ENCODE peak calls at places on chromosomes 1 and 21, in seven cellular contexts. One of them, this sample, is unnamed. For H3K27me3 and H3K9me3, the result is how much of the 10 kb centered on the place peaks cover.

GRCh38 chr1:202639500-202639899 is 70.8 kb downstream of the SYT2 start:
- DNase-seq in psoas muscle: no peak
- DNase-seq in adrenal gland: no peak
- DNase-seq in colonic mucosa: no peak
- DNase-seq in small intestine: no peak
- DNase-seq in SJCRH30: no peak
- DNase-seq in neural progenitor cell: peak
- DNase-seq in this sample: no peak

GRCh38 chr1:203147376-203147775 is 19.9 kb downstream of the ADORA1 start:
- DNase-seq in psoas muscle: no peak
- DNase-seq in adrenal gland: no peak
- DNase-seq in colonic mucosa: no peak
- DNase-seq in small intestine: no peak
- DNase-seq in SJCRH30: no peak
- DNase-seq in neural progenitor cell: no peak
- DNase-seq in this sample: no peak

GRCh38 chr1:101284021-101284420 is 47.2 kb downstream of the S1PR1 start:
- DNase-seq in psoas muscle: no peak
- DNase-seq in adrenal gland: no peak
- DNase-seq in colonic mucosa: no peak
- DNase-seq in small intestine: no peak
- DNase-seq in SJCRH30: no peak
- DNase-seq in neural progenitor cell: peak
- DNase-seq in this sample: peak

GRCh38 chr1:207808911-207809555 is 57.2 kb downstream of the CD46 start:
- DNase-seq in psoas muscle: no peak
- DNase-seq in adrenal gland: peak
- DNase-seq in colonic mucosa: no peak
- DNase-seq in small intestine: no peak
- DNase-seq in SJCRH30: no peak
- DNase-seq in neural progenitor cell: no peak
- DNase-seq in this sample: no peak

GRCh38 chr1:203985044-203985443 is 87.9 kb upstream of the SOX13 start:
- DNase-seq in psoas muscle: no peak
- DNase-seq in adrenal gland: no peak
- DNase-seq in colonic mucosa: no peak
- DNase-seq in small intestine: no peak
- DNase-seq in SJCRH30: peak
- DNase-seq in neural progenitor cell: peak
- DNase-seq in this sample: no peak

GRCh38 chr1:5495596-5496410 is 496.4 kb downstream of the NPHP4 start:
- DNase-seq in psoas muscle: no peak
- DNase-seq in adrenal gland: no peak
- DNase-seq in colonic mucosa: no peak
- DNase-seq in small intestine: no peak
- DNase-seq in SJCRH30: no peak
- DNase-seq in neural progenitor cell: no peak
- DNase-seq in this sample: no peak

GRCh38 chr1:30806381-30807317 is 49.1 kb upstream of the LAPTM5 start:
- DNase-seq in psoas muscle: no peak
- DNase-seq in adrenal gland: peak
- DNase-seq in colonic mucosa: no peak
- DNase-seq in small intestine: no peak
- DNase-seq in SJCRH30: no peak
- DNase-seq in neural progenitor cell: no peak
- DNase-seq in this sample: no peak

GRCh38 chr21:38985423-38986378 is 180.0 kb downstream of the ETS2 start:
- DNase-seq in psoas muscle: peak
- DNase-seq in adrenal gland: peak
- DNase-seq in colonic mucosa: peak
- DNase-seq in small intestine: no peak
- DNase-seq in SJCRH30: peak
- DNase-seq in neural progenitor cell: no peak
- DNase-seq in this sample: no peak

GRCh38 chr1:167704767-167705166 is 17.0 kb upstream of the MPZL1 start:
- DNase-seq in psoas muscle: no peak
- DNase-seq in adrenal gland: no peak
- DNase-seq in colonic mucosa: no peak
- DNase-seq in small intestine: no peak
- DNase-seq in SJCRH30: no peak
- DNase-seq in neural progenitor cell: no peak
- DNase-seq in this sample: no peak

GRCh38 chr1:40045182-40045581 is 4.7 kb downstream of the CAP1 start:
- DNase-seq in psoas muscle: no peak
- DNase-seq in adrenal gland: no peak
- DNase-seq in colonic mucosa: no peak
- DNase-seq in small intestine: no peak
- DNase-seq in SJCRH30: no peak
- DNase-seq in neural progenitor cell: no peak
- DNase-seq in this sample: no peak

GRCh38 chr1:3987669-3988235 is 87.7 kb upstream of the C1orf174 start:
- DNase-seq in psoas muscle: no peak
- DNase-seq in adrenal gland: no peak
- DNase-seq in colonic mucosa: no peak
- DNase-seq in small intestine: no peak
- DNase-seq in SJCRH30: no peak
- DNase-seq in neural progenitor cell: no peak
- DNase-seq in this sample: no peak

GRCh38 chr1:154749078-154749760 is 120.9 kb downstream of the KCNN3 start:
- DNase-seq in psoas muscle: no peak
- DNase-seq in adrenal gland: no peak
- DNase-seq in colonic mucosa: no peak
- DNase-seq in small intestine: peak
- DNase-seq in SJCRH30: no peak
- DNase-seq in neural progenitor cell: no peak
- DNase-seq in this sample: no peak

GRCh38 chr1:193125369-193125768 is 3.5 kb downstream of the CDC73 start:
- DNase-seq in psoas muscle: no peak
- DNase-seq in adrenal gland: no peak
- DNase-seq in colonic mucosa: no peak
- DNase-seq in small intestine: no peak
- DNase-seq in SJCRH30: no peak
- DNase-seq in neural progenitor cell: no peak
- DNase-seq in this sample: no peak

GRCh38 chr1:193120604-193121166 is 1.1 kb upstream of the CDC73 start:
- DNase-seq in psoas muscle: no peak
- DNase-seq in adrenal gland: no peak
- DNase-seq in colonic mucosa: no peak
- DNase-seq in small intestine: no peak
- DNase-seq in SJCRH30: no peak
- DNase-seq in neural progenitor cell: no peak
- DNase-seq in this sample: no peak

GRCh38 chr1:193121616-193122593 is at the start of gene CDC73:
- DNase-seq in psoas muscle: peak
- DNase-seq in adrenal gland: peak
- DNase-seq in colonic mucosa: peak
- DNase-seq in small intestine: peak
- DNase-seq in SJCRH30: peak
- DNase-seq in neural progenitor cell: peak
- DNase-seq in this sample: peak

GRCh38 chr1:193118803-193119730 is 2.8 kb upstream of the CDC73 start:
- DNase-seq in psoas muscle: no peak
- DNase-seq in adrenal gland: no peak
- DNase-seq in colonic mucosa: no peak
- DNase-seq in small intestine: peak
- DNase-seq in SJCRH30: no peak
- DNase-seq in neural progenitor cell: no peak
- DNase-seq in this sample: no peak

DNA sequence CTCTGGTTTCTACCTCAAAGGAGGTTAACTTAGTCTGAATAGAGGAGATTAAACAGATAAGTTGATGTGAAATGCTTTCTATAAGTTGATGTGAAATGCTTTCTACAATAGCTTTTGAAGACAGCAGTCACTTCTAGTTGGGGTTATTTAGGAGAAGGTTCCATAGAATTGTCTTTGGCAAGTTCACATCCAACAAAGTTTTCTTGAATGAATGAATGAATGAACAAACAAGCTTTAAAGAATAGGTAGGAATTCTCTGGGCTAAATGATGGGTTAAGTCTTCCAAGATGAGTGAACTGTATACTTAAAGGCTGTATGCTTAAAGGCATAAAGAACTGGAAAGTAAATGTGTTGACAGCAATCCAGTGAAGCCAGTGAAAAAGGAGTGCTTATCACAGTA is 1.9 kb downstream of the CDC73 start:
- DNase-seq in psoas muscle: no peak
- DNase-seq in adrenal gland: no peak
- DNase-seq in colonic mucosa: no peak
- DNase-seq in small intestine: no peak
- DNase-seq in SJCRH30: no peak
- DNase-seq in neural progenitor cell: no peak
- DNase-seq in this sample: no peak
- H3K27ac ChIP-seq in psoas muscle: no peak
- H3K27ac ChIP-seq in adrenal gland: no peak
- H3K27ac ChIP-seq in colonic mucosa: no peak
- H3K27ac ChIP-seq in small intestine: no peak
- H3K27ac ChIP-seq in SJCRH30: no peak
- H3K27ac ChIP-seq in neural progenitor cell: no peak
- H3K27ac ChIP-seq in this sample: no peak

DNA sequence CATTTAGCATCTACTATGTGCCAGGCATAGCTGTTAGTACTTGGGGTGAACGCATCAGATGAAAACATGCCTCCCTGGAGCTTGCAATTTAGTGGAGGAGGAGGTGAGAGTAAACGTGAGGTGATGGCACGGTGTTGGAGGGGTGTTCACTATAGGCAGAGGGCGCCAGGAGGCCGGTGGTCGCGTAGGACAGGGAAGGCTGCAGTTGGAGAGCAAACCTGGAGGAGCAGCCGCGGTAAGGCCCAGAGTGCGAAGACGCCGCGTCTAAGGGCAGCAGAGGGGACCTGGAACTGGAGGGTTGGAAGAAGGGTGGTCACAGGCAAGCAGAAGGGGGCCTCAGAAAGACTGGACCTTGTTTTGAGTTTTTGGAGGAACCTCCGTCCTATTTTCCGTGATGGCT is 30.2 kb upstream of the TRIM17 start:
- DNase-seq in psoas muscle: no peak
- DNase-seq in adrenal gland: no peak
- DNase-seq in colonic mucosa: no peak
- DNase-seq in small intestine: no peak
- DNase-seq in SJCRH30: no peak
- DNase-seq in neural progenitor cell: peak
- DNase-seq in this sample: no peak
- H3K27me3 ChIP-seq in psoas muscle: half or more
- H3K27me3 ChIP-seq in adrenal gland: under half
- H3K27me3 ChIP-seq in colonic mucosa: under half
- H3K27me3 ChIP-seq in small intestine: under half
- H3K27me3 ChIP-seq in SJCRH30: under half
- H3K27me3 ChIP-seq in neural progenitor cell: half or more
- H3K27me3 ChIP-seq in this sample: under half

GRCh38 chr1:13451399-13451965 is 41.2 kb downstream of the PRAMEF20 start:
- DNase-seq in psoas muscle: no peak
- DNase-seq in adrenal gland: peak
- DNase-seq in colonic mucosa: no peak
- DNase-seq in small intestine: no peak
- DNase-seq in SJCRH30: no peak
- DNase-seq in neural progenitor cell: no peak
- DNase-seq in this sample: no peak

DNA sequence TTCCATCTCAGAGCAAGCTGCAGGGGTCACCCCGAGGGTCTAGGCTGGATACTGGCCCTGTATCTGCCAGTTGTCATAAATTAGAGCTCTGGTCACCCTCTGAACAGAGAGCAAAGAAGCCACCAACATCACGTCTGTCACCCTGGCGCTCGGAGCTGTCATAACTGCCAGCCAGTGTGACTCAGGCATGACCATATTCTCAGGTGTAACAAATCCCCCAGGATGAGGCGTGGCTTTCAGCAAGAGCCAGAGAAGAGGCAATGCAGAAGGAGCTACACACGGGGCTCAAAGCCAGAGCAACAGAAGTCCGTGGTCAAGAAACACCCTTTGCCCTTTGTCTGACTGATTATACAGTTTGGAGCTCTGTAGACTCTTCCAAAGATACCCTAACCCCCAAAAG is 40.0 kb downstream of the PRAMEF20 start:
- DNase-seq in psoas muscle: peak
- DNase-seq in adrenal gland: no peak
- DNase-seq in colonic mucosa: no peak
- DNase-seq in small intestine: no peak
- DNase-seq in SJCRH30: no peak
- DNase-seq in neural progenitor cell: no peak
- DNase-seq in this sample: no peak
- H3K9me3 ChIP-seq in psoas muscle: under half
- H3K9me3 ChIP-seq in adrenal gland: under half
- H3K9me3 ChIP-seq in colonic mucosa: under half
- H3K9me3 ChIP-seq in small intestine: under half
- H3K9me3 ChIP-seq in SJCRH30: under half
- H3K9me3 ChIP-seq in neural progenitor cell: under half
- H3K9me3 ChIP-seq in this sample: under half

GRCh38 chr1:11272842-11273594 is at the start of gene UBIAD1:
- DNase-seq in psoas muscle: peak
- DNase-seq in adrenal gland: peak
- DNase-seq in colonic mucosa: peak
- DNase-seq in small intestine: peak
- DNase-seq in SJCRH30: peak
- DNase-seq in neural progenitor cell: peak
- DNase-seq in this sample: peak

GRCh38 chr1:11272544-11272841 is 505 bp upstream of the UBIAD1 start:
- DNase-seq in psoas muscle: no peak
- DNase-seq in adrenal gland: no peak
- DNase-seq in colonic mucosa: no peak
- DNase-seq in small intestine: no peak
- DNase-seq in SJCRH30: no peak
- DNase-seq in neural progenitor cell: no peak
- DNase-seq in this sample: no peak

GRCh38 chr1:11279630-11280029 is 6.6 kb downstream of the UBIAD1 start:
- DNase-seq in psoas muscle: no peak
- DNase-seq in adrenal gland: no peak
- DNase-seq in colonic mucosa: no peak
- DNase-seq in small intestine: no peak
- DNase-seq in SJCRH30: no peak
- DNase-seq in neural progenitor cell: no peak
- DNase-seq in this sample: no peak

GRCh38 chr1:11279152-11279551 is 6.2 kb downstream of the UBIAD1 start:
- DNase-seq in psoas muscle: no peak
- DNase-seq in adrenal gland: no peak
- DNase-seq in colonic mucosa: no peak
- DNase-seq in small intestine: no peak
- DNase-seq in SJCRH30: no peak
- DNase-seq in neural progenitor cell: no peak
- DNase-seq in this sample: no peak

DNA sequence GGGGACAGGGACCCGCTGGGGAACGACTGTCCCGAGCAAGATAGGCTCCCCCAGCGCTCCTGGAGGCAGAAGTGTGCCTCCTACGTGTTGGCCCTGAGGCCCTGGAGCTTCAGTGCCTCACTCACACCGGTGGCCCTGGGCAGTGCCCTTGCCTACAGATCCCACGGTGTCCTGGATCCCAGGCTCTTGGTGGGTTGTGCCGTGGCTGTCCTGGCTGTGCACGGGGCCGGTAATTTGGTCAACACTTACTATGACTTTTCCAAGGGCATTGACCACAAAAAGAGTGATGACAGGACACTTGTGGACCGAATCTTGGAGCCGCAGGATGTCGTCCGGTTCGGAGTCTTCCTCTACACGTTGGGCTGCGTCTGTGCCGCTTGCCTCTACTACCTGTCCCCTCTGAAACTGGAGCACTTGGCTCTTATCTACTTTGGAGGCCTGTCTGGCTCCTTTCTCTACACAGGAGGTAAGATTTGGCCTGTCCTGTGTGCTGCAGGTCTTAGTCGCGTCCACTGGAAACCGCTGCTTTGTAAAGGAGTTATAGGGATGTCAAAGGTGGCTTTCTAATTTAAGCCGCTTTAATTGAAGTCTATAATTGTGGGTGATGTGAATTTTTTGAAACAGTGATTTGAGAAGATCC is 717 bp downstream of the UBIAD1 start:
- DNase-seq in psoas muscle: no peak
- DNase-seq in adrenal gland: no peak
- DNase-seq in colonic mucosa: no peak
- DNase-seq in small intestine: no peak
- DNase-seq in SJCRH30: no peak
- DNase-seq in neural progenitor cell: peak
- DNase-seq in this sample: no peak
- H3K27ac ChIP-seq in psoas muscle: peak
- H3K27ac ChIP-seq in adrenal gland: peak
- H3K27ac ChIP-seq in colonic mucosa: peak
- H3K27ac ChIP-seq in small intestine: peak
- H3K27ac ChIP-seq in SJCRH30: peak
- H3K27ac ChIP-seq in neural progenitor cell: no peak
- H3K27ac ChIP-seq in this sample: peak

This sample was measured in CD4-positive, alpha-beta T cell.